ENCODE peak calls at places on chromosome 6, in six cellular contexts. P is neural progenitor cell, F is Peyer's patch, T is HFFc6, O is BE2C, E is uterus. S is an unnamed sample.
A peak's percentile ranks its signal among the peaks of the same experiment; 100 is the strongest.

GRCh38 chr6:37637562-37638413 is 59.9 kb downstream of the MDGA1 start:
- DNase-seq in T (no peak), E (no peak), O (no peak), F (no peak), P (no peak), S (no peak)

GRCh38 chr6:134352786-134353480 is 35.0 kb upstream of the SGK1 start:
- DNase-seq in P (peak; percentile 9), E (no peak), T (peak; percentile 73), O (no peak), F (no peak), S (no peak)

GRCh38 chr6:167748458-167749379 is 78.0 kb upstream of the AFDN start:
- DNase-seq in O (no peak), F (peak; percentile 45), E (no peak), P (no peak), T (no peak), S (no peak)

GRCh38 chr6:145733207-145733606 is 2.1 kb downstream of the EPM2A start:
- DNase-seq in E (no peak), T (no peak), O (no peak), F (no peak), P (no peak), S (no peak)

GRCh38 chr6:135852775-135853174 is 1.3 kb downstream of the PDE7B start:
- DNase-seq in F (no peak), O (no peak), P (no peak), E (no peak), T (no peak), S (no peak)

GRCh38 chr6:146950351-146950835 is 253.8 kb upstream of the STXBP5 start:
- DNase-seq in T (no peak), O (no peak), E (no peak), F (peak; percentile 50), P (no peak), S (no peak)

GRCh38 chr6:117280922-117281321 is 15.6 kb downstream of the VGLL2 start:
- DNase-seq in O (peak; percentile 21), F (no peak), P (no peak), T (no peak), E (no peak), S (no peak)

GRCh38 chr6:36368921-36369880 is 18.3 kb downstream of the ETV7 start:
- DNase-seq in F (no peak), O (no peak), E (no peak), T (peak; percentile 91), P (no peak), S (no peak)

GRCh38 chr6:112639436-112639835 is 292.3 kb downstream of the RFPL4B start:
- DNase-seq in T (peak; percentile 81), F (no peak), O (no peak), E (no peak), P (no peak), S (peak; percentile 8)

GRCh38 chr6:88517737-88518136 is 351.6 kb upstream of the CNR1 start:
- DNase-seq in O (no peak), F (no peak), E (no peak), P (no peak), T (no peak), S (no peak)

GRCh38 chr6:73484438-73484837 is 22.9 kb downstream of the MTO1 start:
- DNase-seq in E (no peak), F (no peak), O (no peak), P (no peak), T (no peak), S (no peak)

GRCh38 chr6:139764498-139764986 is 390.1 kb upstream of the CITED2 start:
- DNase-seq in O (no peak), E (peak; percentile 37), P (no peak), T (peak; percentile 97), F (no peak), S (peak; percentile 88)

GRCh38 chr6:121857551-121857950 is 422.1 kb downstream of the GJA1 start:
- DNase-seq in P (peak; percentile 13), F (no peak), T (no peak), E (no peak), O (no peak), S (no peak)

GRCh38 chr6:150380256-150380655 is 11.4 kb downstream of the IYD start:
- DNase-seq in T (no peak), F (no peak), P (no peak), E (no peak), O (no peak), S (no peak)

GRCh38 chr6:166470863-166471410 is 88.2 kb upstream of the MPC1 start:
- DNase-seq in T (no peak), F (no peak), P (no peak), E (no peak), O (peak; percentile 4), S (no peak)

GRCh38 chr6:156899071-156899470 is 121.9 kb downstream of the ARID1B start:
- DNase-seq in F (no peak), O (no peak), T (no peak), P (no peak), E (no peak), S (no peak)

GRCh38 chr6:43142101-43142500 is 29.0 kb upstream of the SRF start:
- DNase-seq in E (no peak), F (no peak), P (no peak), T (no peak), O (no peak), S (no peak)

GRCh38 chr6:14066782-14067406 is 50.7 kb upstream of the CD83 start:
- DNase-seq in O (peak; percentile 23), F (no peak), P (peak; percentile 79), E (no peak), T (peak; percentile 75), S (peak; percentile 75)

GRCh38 chr6:106187424-106187982 is 101.4 kb downstream of the PRDM1 start:
- DNase-seq in T (no peak), E (no peak), F (no peak), O (no peak), P (no peak), S (no peak)

GRCh38 chr6:7959453-7959852 is 48.9 kb upstream of the TXNDC5 start:
- DNase-seq in F (no peak), E (no peak), P (no peak), T (no peak), O (no peak), S (no peak)

GRCh38 chr6:117483004-117483644 is 650 bp downstream of the DCBLD1 start:
- DNase-seq in E (peak; percentile 41), F (peak; percentile 64), T (peak; percentile 54), P (peak; percentile 86), O (peak; percentile 69), S (peak; percentile 34)

GRCh38 chr6:151036869-151037680 is 171.6 kb downstream of the MTHFD1L start:
- DNase-seq in F (peak; percentile 60), E (no peak), P (no peak), T (no peak), O (no peak), S (peak; percentile 22)

GRCh38 chr6:11604836-11605506 is 67.4 kb downstream of the TMEM170B start:
- DNase-seq in T (no peak), O (no peak), P (no peak), F (no peak), E (no peak), S (no peak)

GRCh38 chr6:18384621-18385020 is 2.5 kb upstream of the RNF144B start:
- DNase-seq in P (no peak), O (no peak), E (no peak), T (no peak), F (no peak), S (no peak)

GRCh38 chr6:143601501-143601900 is 76.3 kb upstream of the PHACTR2 start:
- DNase-seq in F (no peak), O (no peak), E (no peak), P (no peak), T (no peak), S (no peak)

GRCh38 chr6:131062245-131063027 is 609 bp downstream of the EPB41L2 start:
- DNase-seq in O (peak; percentile 13), T (no peak), F (peak; percentile 61), P (peak; percentile 46), E (peak; percentile 50), S (peak; percentile 19)

GRCh38 chr6:141165012-141165411 is 967.7 kb upstream of the GJE1 start:
- DNase-seq in P (no peak), T (no peak), F (no peak), O (no peak), E (no peak), S (no peak)

GRCh38 chr6:17156112-17156921 is 54.5 kb downstream of the STMND1 start:
- DNase-seq in F (peak; percentile 89), O (peak; percentile 58), T (peak; percentile 70), E (peak; percentile 53), P (peak; percentile 86), S (peak; percentile 47)

DNA sequence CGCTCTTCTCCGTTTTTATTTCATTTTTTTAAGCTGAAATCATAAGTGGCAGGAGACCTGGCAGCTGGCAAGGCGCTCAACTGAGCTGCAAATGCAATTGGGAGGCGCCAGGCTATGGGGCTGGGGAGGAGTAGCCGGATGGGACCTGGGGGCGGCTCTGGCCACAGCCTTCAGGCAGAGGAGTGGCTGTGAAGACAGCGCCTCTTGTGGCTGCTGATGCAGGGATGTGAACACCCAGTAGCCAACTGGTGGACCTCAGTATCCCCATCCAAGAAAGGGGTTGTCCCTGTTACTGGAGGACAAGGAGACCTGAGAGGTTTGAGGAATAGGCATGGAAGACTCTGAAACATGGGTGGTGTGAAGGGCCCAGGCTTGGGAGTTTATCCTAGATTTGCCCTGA is 12.6 kb downstream of the KCNK17 start:
- DNase-seq in T (no peak), F (no peak), P (peak; percentile 70), E (no peak), O (peak; percentile 48), S (no peak)
- TF ChIP-seq CTCF in T (peak; percentile 57), F (peak; percentile 28), P (peak; percentile 63), E (no peak), O (peak; percentile 57), S (no peak)

DNA sequence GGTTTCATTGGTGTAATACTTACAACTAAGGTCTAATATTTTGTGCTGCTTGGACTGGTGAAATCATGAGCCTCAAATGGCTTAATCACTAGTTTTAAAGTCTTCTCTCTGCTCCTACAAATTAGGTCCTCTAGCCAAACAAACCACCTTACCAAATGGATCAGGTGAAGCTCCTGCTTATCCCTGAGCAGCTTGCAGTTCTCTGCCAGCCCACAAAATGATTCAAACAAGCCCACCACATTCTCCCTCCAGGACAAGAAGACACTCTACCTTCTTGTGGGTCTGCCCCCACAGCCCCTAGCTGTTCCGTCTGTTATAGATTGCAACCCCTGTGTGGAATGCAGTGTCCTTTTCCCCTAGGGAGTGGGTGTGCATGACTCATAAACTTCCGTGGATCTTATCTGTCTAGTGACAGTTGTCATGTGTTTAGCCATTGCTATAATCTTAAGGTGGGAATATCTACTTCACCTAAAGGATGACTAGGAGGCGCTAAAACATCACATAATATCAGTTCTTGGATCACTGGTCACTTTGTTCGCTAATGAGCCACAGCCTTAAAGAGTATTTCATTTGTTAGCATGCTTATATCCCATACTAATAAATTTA is 940.5 kb upstream of the MANEA start:
- DNase-seq in F (no peak), P (peak; percentile 60), O (peak; percentile 17), E (no peak), T (no peak), S (peak; percentile 10)
- TF ChIP-seq CTCF in F (peak; percentile 19), P (peak; percentile 63), O (peak; percentile 28), E (no peak), T (no peak), S (no peak)

DNA sequence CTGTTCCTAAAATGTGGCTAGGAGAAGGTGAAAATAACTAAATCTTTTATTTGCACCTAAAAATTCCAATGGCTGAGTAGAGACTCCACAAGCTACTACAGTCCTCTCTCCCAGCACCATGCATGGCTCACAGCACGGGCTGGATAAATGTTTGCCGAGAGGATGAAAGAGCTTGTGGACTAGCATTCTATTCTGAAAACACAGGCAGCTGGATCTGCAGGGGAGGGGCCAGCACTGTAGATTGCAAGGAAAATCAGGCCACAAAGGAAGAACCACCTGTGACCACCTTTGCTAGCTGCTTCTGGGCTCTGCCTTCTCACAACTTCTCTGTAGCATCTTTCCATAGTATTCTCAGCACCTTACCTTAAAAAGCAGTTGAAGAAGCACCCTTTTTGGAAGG is 46.6 kb downstream of the CLIC5 start:
- DNase-seq in F (no peak), T (no peak), O (no peak), E (no peak), P (no peak), S (no peak)
- TF ChIP-seq CTCF in F (no peak), T (no peak), O (no peak), E (no peak), P (no peak), S (no peak)

GRCh38 chr6:52505726-52506501 is 70.9 kb downstream of the TRAM2 start:
- DNase-seq in O (no peak), F (no peak), P (no peak), T (no peak), E (peak; percentile 45), S (no peak)
- TF ChIP-seq CTCF in O (peak; percentile 9), F (no peak), P (peak; percentile 43), T (peak; percentile 50), E (no peak), S (no peak)